ENCODE peak calls at places on chromosome 4, in five cellular contexts. F is NCI-H510A treated with DMSO at 0.1 percent for 48 hours, T is HEK293T, X is choroid plexus epithelial cell, N is A172. C is an unnamed sample.

GRCh38 chr4:79831119-79831528 is 241.9 kb downstream of the ANTXR2 start:
- DNase-seq in F (no peak), N (no peak), T (peak; percentile 12), X (no peak), C (no peak)

GRCh38 chr4:158580064-158580463 is 58.4 kb downstream of the RXFP1 start:
- DNase-seq in X (no peak), F (no peak), N (no peak), T (no peak), C (no peak)

GRCh38 chr4:7812191-7812860 is 127.3 kb downstream of the AFAP1 start:
- DNase-seq in F (no peak), T (no peak), X (no peak), N (no peak), C (no peak)

GRCh38 chr4:150986085-150986484 is 29.0 kb downstream of the LRBA start:
- DNase-seq in F (no peak), X (no peak), N (no peak), T (no peak), C (no peak)

GRCh38 chr4:159384619-159385018 is 281.7 kb downstream of the RAPGEF2 start:
- DNase-seq in T (no peak), F (no peak), N (no peak), X (peak; percentile 37), C (no peak)

GRCh38 chr4:1191621-1192020 is 19.2 kb upstream of the SPON2 start:
- DNase-seq in T (no peak), F (no peak), N (no peak), X (no peak), C (no peak)

GRCh38 chr4:12707381-12708175 is 776.6 kb downstream of the RAB28 start:
- DNase-seq in T (no peak), N (no peak), X (no peak), F (no peak), C (no peak)

GRCh38 chr4:55754754-55755350 is 64.7 kb upstream of the EXOC1L start:
- DNase-seq in X (peak; percentile 77), N (peak; percentile 54), T (no peak), F (no peak), C (no peak)

GRCh38 chr4:1490906-1491629 is 84.8 kb upstream of the NKX1-1 start:
- DNase-seq in F (no peak), T (no peak), X (no peak), N (no peak), C (no peak)

GRCh38 chr4:98447648-98448047 is 186.5 kb downstream of the RAP1GDS1 start:
- DNase-seq in T (no peak), F (peak; percentile 84), X (peak; percentile 48), N (no peak), C (no peak)

GRCh38 chr4:173181769-173182374 is 13.3 kb downstream of the GALNT7 start:
- DNase-seq in N (peak; percentile 73), F (no peak), T (no peak), X (peak; percentile 78), C (no peak)

GRCh38 chr4:7135389-7135746 is 57.0 kb upstream of the SORCS2 start:
- DNase-seq in N (peak; percentile 57), X (peak; percentile 86), T (no peak), F (no peak), C (no peak)

GRCh38 chr4:654871-655734 is 19.0 kb downstream of the ATP5ME start:
- DNase-seq in T (no peak), N (no peak), X (no peak), F (no peak), C (no peak)

GRCh38 chr4:56276547-56276946 is 110.7 kb downstream of the AASDH start:
- DNase-seq in X (no peak), T (no peak), F (no peak), N (no peak), C (no peak)

GRCh38 chr4:75708218-75708691 is 16.1 kb upstream of the USO1 start:
- DNase-seq in X (peak; percentile 37), F (no peak), N (no peak), T (no peak), C (no peak)

GRCh38 chr4:38119663-38120374 is 159.6 kb downstream of the PTTG2 start:
- DNase-seq in T (peak; percentile 22), N (peak; percentile 81), F (no peak), X (peak; percentile 87), C (peak; percentile 84)

GRCh38 chr4:9384126-9384525 is 21.2 kb downstream of the USP17L30 start:
- DNase-seq in F (no peak), T (no peak), N (no peak), X (no peak), C (peak; percentile 2)

GRCh38 chr4:184689681-184690080 is 40.1 kb downstream of the PRIMPOL start:
- DNase-seq in T (no peak), N (no peak), F (no peak), X (peak; percentile 51), C (no peak)

GRCh38 chr4:128782875-128783614 is 26.5 kb upstream of the JADE1 start:
- DNase-seq in X (peak; percentile 81), N (peak; percentile 2), T (no peak), F (no peak), C (no peak)

GRCh38 chr4:40056722-40057539 is at the start of gene N4BP2:
- DNase-seq in T (peak; percentile 60), F (peak; percentile 48), X (peak; percentile 87), N (peak; percentile 57), C (no peak)

GRCh38 chr4:26858035-26858918 is 2.4 kb upstream of the STIM2 start:
- DNase-seq in F (no peak), X (no peak), N (no peak), T (no peak), C (no peak)

GRCh38 chr4:166252487-166253402 is 379.7 kb downstream of the TLL1 start:
- DNase-seq in F (no peak), T (peak; percentile 12), X (peak; percentile 51), N (peak; percentile 16), C (no peak)

C was measured in kidney epithelial cell.